ENCODE peak calls at places on chromosomes 11 and 22, in eight cellular contexts. One of them, this sample, is unnamed.

GRCh38 chr11:99410636-99411035 is 389.9 kb downstream of the CNTN5 start:
- DNase-seq in Peyer's patch: no peak
- DNase-seq in lower lobe of right lung: no peak
- DNase-seq in fibroblast of the conjunctiva: no peak
- DNase-seq in neural crest cell: no peak
- DNase-seq in amygdala: no peak
- DNase-seq in activated CD4-positive, alpha-beta memory T cell treated with anti-CD3 and anti-CD28 coated beads for 36 hours: no peak
- DNase-seq in activated CD4-positive, alpha-beta T cell treated with anti-CD3 and anti-CD28 coated beads for 48 hours: no peak
- DNase-seq in this sample: no peak

GRCh38 chr11:848380-848931 is 5.8 kb downstream of the TSPAN4 start:
- DNase-seq in Peyer's patch: peak
- DNase-seq in lower lobe of right lung: no peak
- DNase-seq in fibroblast of the conjunctiva: no peak
- DNase-seq in neural crest cell: no peak
- DNase-seq in amygdala: no peak
- DNase-seq in activated CD4-positive, alpha-beta memory T cell treated with anti-CD3 and anti-CD28 coated beads for 36 hours: peak
- DNase-seq in activated CD4-positive, alpha-beta T cell treated with anti-CD3 and anti-CD28 coated beads for 48 hours: peak
- DNase-seq in this sample: peak

GRCh38 chr11:78349114-78349513 is 68.5 kb downstream of the GAB2 start:
- DNase-seq in Peyer's patch: no peak
- DNase-seq in lower lobe of right lung: no peak
- DNase-seq in fibroblast of the conjunctiva: no peak
- DNase-seq in neural crest cell: no peak
- DNase-seq in amygdala: no peak
- DNase-seq in activated CD4-positive, alpha-beta memory T cell treated with anti-CD3 and anti-CD28 coated beads for 36 hours: no peak
- DNase-seq in activated CD4-positive, alpha-beta T cell treated with anti-CD3 and anti-CD28 coated beads for 48 hours: no peak
- DNase-seq in this sample: no peak

GRCh38 chr22:44764373-44764772 is 12.0 kb downstream of the ARHGAP8 start:
- DNase-seq in Peyer's patch: no peak
- DNase-seq in lower lobe of right lung: no peak
- DNase-seq in fibroblast of the conjunctiva: no peak
- DNase-seq in neural crest cell: no peak
- DNase-seq in amygdala: no peak
- DNase-seq in activated CD4-positive, alpha-beta memory T cell treated with anti-CD3 and anti-CD28 coated beads for 36 hours: no peak
- DNase-seq in activated CD4-positive, alpha-beta T cell treated with anti-CD3 and anti-CD28 coated beads for 48 hours: no peak
- DNase-seq in this sample: no peak

GRCh38 chr22:48277868-48278581 is 1515.6 kb downstream of the TBC1D22A start:
- DNase-seq in Peyer's patch: no peak
- DNase-seq in lower lobe of right lung: no peak
- DNase-seq in fibroblast of the conjunctiva: no peak
- DNase-seq in neural crest cell: no peak
- DNase-seq in amygdala: peak
- DNase-seq in activated CD4-positive, alpha-beta memory T cell treated with anti-CD3 and anti-CD28 coated beads for 36 hours: no peak
- DNase-seq in activated CD4-positive, alpha-beta T cell treated with anti-CD3 and anti-CD28 coated beads for 48 hours: no peak
- DNase-seq in this sample: no peak

GRCh38 chr22:19224985-19225384 is 46.4 kb upstream of the SLC25A1 start:
- DNase-seq in Peyer's patch: no peak
- DNase-seq in lower lobe of right lung: no peak
- DNase-seq in fibroblast of the conjunctiva: no peak
- DNase-seq in neural crest cell: no peak
- DNase-seq in amygdala: no peak
- DNase-seq in activated CD4-positive, alpha-beta memory T cell treated with anti-CD3 and anti-CD28 coated beads for 36 hours: no peak
- DNase-seq in activated CD4-positive, alpha-beta T cell treated with anti-CD3 and anti-CD28 coated beads for 48 hours: no peak
- DNase-seq in this sample: no peak

GRCh38 chr22:24380220-24381218 is 46.9 kb upstream of the ADORA2A start:
- DNase-seq in Peyer's patch: no peak
- DNase-seq in lower lobe of right lung: no peak
- DNase-seq in fibroblast of the conjunctiva: no peak
- DNase-seq in neural crest cell: no peak
- DNase-seq in amygdala: no peak
- DNase-seq in activated CD4-positive, alpha-beta memory T cell treated with anti-CD3 and anti-CD28 coated beads for 36 hours: no peak
- DNase-seq in activated CD4-positive, alpha-beta T cell treated with anti-CD3 and anti-CD28 coated beads for 48 hours: no peak
- DNase-seq in this sample: no peak

GRCh38 chr11:44622721-44623258 is 57.3 kb downstream of the CD82 start:
- DNase-seq in Peyer's patch: peak
- DNase-seq in lower lobe of right lung: no peak
- DNase-seq in fibroblast of the conjunctiva: no peak
- DNase-seq in neural crest cell: no peak
- DNase-seq in amygdala: no peak
- DNase-seq in activated CD4-positive, alpha-beta memory T cell treated with anti-CD3 and anti-CD28 coated beads for 36 hours: no peak
- DNase-seq in activated CD4-positive, alpha-beta T cell treated with anti-CD3 and anti-CD28 coated beads for 48 hours: peak
- DNase-seq in this sample: no peak

GRCh38 chr11:71504526-71504925 is 22.5 kb upstream of the KRTAP5-7 start:
- DNase-seq in Peyer's patch: peak
- DNase-seq in lower lobe of right lung: no peak
- DNase-seq in fibroblast of the conjunctiva: no peak
- DNase-seq in neural crest cell: no peak
- DNase-seq in amygdala: no peak
- DNase-seq in activated CD4-positive, alpha-beta memory T cell treated with anti-CD3 and anti-CD28 coated beads for 36 hours: no peak
- DNase-seq in activated CD4-positive, alpha-beta T cell treated with anti-CD3 and anti-CD28 coated beads for 48 hours: no peak
- DNase-seq in this sample: no peak

GRCh38 chr11:73623651-73624050 is 22.7 kb upstream of the PLEKHB1 start:
- DNase-seq in Peyer's patch: no peak
- DNase-seq in lower lobe of right lung: no peak
- DNase-seq in fibroblast of the conjunctiva: no peak
- DNase-seq in neural crest cell: no peak
- DNase-seq in amygdala: no peak
- DNase-seq in activated CD4-positive, alpha-beta memory T cell treated with anti-CD3 and anti-CD28 coated beads for 36 hours: no peak
- DNase-seq in activated CD4-positive, alpha-beta T cell treated with anti-CD3 and anti-CD28 coated beads for 48 hours: no peak
- DNase-seq in this sample: no peak

GRCh38 chr22:35342390-35342789 is 38.5 kb upstream of the HMOX1 start:
- DNase-seq in Peyer's patch: no peak
- DNase-seq in lower lobe of right lung: no peak
- DNase-seq in fibroblast of the conjunctiva: no peak
- DNase-seq in neural crest cell: no peak
- DNase-seq in amygdala: no peak
- DNase-seq in activated CD4-positive, alpha-beta memory T cell treated with anti-CD3 and anti-CD28 coated beads for 36 hours: no peak
- DNase-seq in activated CD4-positive, alpha-beta T cell treated with anti-CD3 and anti-CD28 coated beads for 48 hours: no peak
- DNase-seq in this sample: no peak

GRCh38 chr11:68773521-68774187 is 22.3 kb upstream of the TESMIN start:
- DNase-seq in Peyer's patch: no peak
- DNase-seq in lower lobe of right lung: no peak
- DNase-seq in fibroblast of the conjunctiva: no peak
- DNase-seq in neural crest cell: no peak
- DNase-seq in amygdala: no peak
- DNase-seq in activated CD4-positive, alpha-beta memory T cell treated with anti-CD3 and anti-CD28 coated beads for 36 hours: no peak
- DNase-seq in activated CD4-positive, alpha-beta T cell treated with anti-CD3 and anti-CD28 coated beads for 48 hours: no peak
- DNase-seq in this sample: no peak

GRCh38 chr11:57254631-57255030 is 17.6 kb upstream of the APLNR start:
- DNase-seq in Peyer's patch: no peak
- DNase-seq in lower lobe of right lung: no peak
- DNase-seq in fibroblast of the conjunctiva: no peak
- DNase-seq in neural crest cell: no peak
- DNase-seq in amygdala: no peak
- DNase-seq in activated CD4-positive, alpha-beta memory T cell treated with anti-CD3 and anti-CD28 coated beads for 36 hours: no peak
- DNase-seq in activated CD4-positive, alpha-beta T cell treated with anti-CD3 and anti-CD28 coated beads for 48 hours: no peak
- DNase-seq in this sample: no peak

GRCh38 chr11:9004310-9004945 is 627 bp upstream of the NRIP3 start:
- DNase-seq in Peyer's patch: peak
- DNase-seq in lower lobe of right lung: peak
- DNase-seq in fibroblast of the conjunctiva: no peak
- DNase-seq in neural crest cell: peak
- DNase-seq in amygdala: no peak
- DNase-seq in activated CD4-positive, alpha-beta memory T cell treated with anti-CD3 and anti-CD28 coated beads for 36 hours: peak
- DNase-seq in activated CD4-positive, alpha-beta T cell treated with anti-CD3 and anti-CD28 coated beads for 48 hours: peak
- DNase-seq in this sample: no peak

GRCh38 chr22:32828150-32828549 is 26.6 kb downstream of the TIMP3 start:
- DNase-seq in Peyer's patch: no peak
- DNase-seq in lower lobe of right lung: no peak
- DNase-seq in fibroblast of the conjunctiva: no peak
- DNase-seq in neural crest cell: no peak
- DNase-seq in amygdala: no peak
- DNase-seq in activated CD4-positive, alpha-beta memory T cell treated with anti-CD3 and anti-CD28 coated beads for 36 hours: no peak
- DNase-seq in activated CD4-positive, alpha-beta T cell treated with anti-CD3 and anti-CD28 coated beads for 48 hours: no peak
- DNase-seq in this sample: no peak

GRCh38 chr11:70176940-70177689 is 26.0 kb upstream of the FADD start:
- DNase-seq in Peyer's patch: peak
- DNase-seq in lower lobe of right lung: peak
- DNase-seq in fibroblast of the conjunctiva: no peak
- DNase-seq in neural crest cell: peak
- DNase-seq in amygdala: no peak
- DNase-seq in activated CD4-positive, alpha-beta memory T cell treated with anti-CD3 and anti-CD28 coated beads for 36 hours: peak
- DNase-seq in activated CD4-positive, alpha-beta T cell treated with anti-CD3 and anti-CD28 coated beads for 48 hours: peak
- DNase-seq in this sample: peak

GRCh38 chr11:2376751-2377451 is at the start of gene CD81:
- DNase-seq in Peyer's patch: peak
- DNase-seq in lower lobe of right lung: peak
- DNase-seq in fibroblast of the conjunctiva: no peak
- DNase-seq in neural crest cell: peak
- DNase-seq in amygdala: no peak
- DNase-seq in activated CD4-positive, alpha-beta memory T cell treated with anti-CD3 and anti-CD28 coated beads for 36 hours: peak
- DNase-seq in activated CD4-positive, alpha-beta T cell treated with anti-CD3 and anti-CD28 coated beads for 48 hours: peak
- DNase-seq in this sample: peak

GRCh38 chr11:60763692-60764369 is 7.2 kb downstream of the MS4A15 start:
- DNase-seq in Peyer's patch: peak
- DNase-seq in lower lobe of right lung: no peak
- DNase-seq in fibroblast of the conjunctiva: no peak
- DNase-seq in neural crest cell: no peak
- DNase-seq in amygdala: no peak
- DNase-seq in activated CD4-positive, alpha-beta memory T cell treated with anti-CD3 and anti-CD28 coated beads for 36 hours: no peak
- DNase-seq in activated CD4-positive, alpha-beta T cell treated with anti-CD3 and anti-CD28 coated beads for 48 hours: no peak
- DNase-seq in this sample: no peak

GRCh38 chr22:30396871-30397655 is at the start of gene SEC14L2:
- DNase-seq in Peyer's patch: peak
- DNase-seq in lower lobe of right lung: peak
- DNase-seq in fibroblast of the conjunctiva: no peak
- DNase-seq in neural crest cell: peak
- DNase-seq in amygdala: peak
- DNase-seq in activated CD4-positive, alpha-beta memory T cell treated with anti-CD3 and anti-CD28 coated beads for 36 hours: peak
- DNase-seq in activated CD4-positive, alpha-beta T cell treated with anti-CD3 and anti-CD28 coated beads for 48 hours: peak
- DNase-seq in this sample: no peak

GRCh38 chr11:1203505-1204271 is 19.2 kb upstream of the MUC5B start:
- DNase-seq in Peyer's patch: peak
- DNase-seq in lower lobe of right lung: peak
- DNase-seq in fibroblast of the conjunctiva: no peak
- DNase-seq in neural crest cell: no peak
- DNase-seq in amygdala: no peak
- DNase-seq in activated CD4-positive, alpha-beta memory T cell treated with anti-CD3 and anti-CD28 coated beads for 36 hours: no peak
- DNase-seq in activated CD4-positive, alpha-beta T cell treated with anti-CD3 and anti-CD28 coated beads for 48 hours: no peak
- DNase-seq in this sample: no peak

GRCh38 chr11:64566042-64566914 is 24.7 kb upstream of the SLC22A12 start:
- DNase-seq in Peyer's patch: peak
- DNase-seq in lower lobe of right lung: peak
- DNase-seq in fibroblast of the conjunctiva: peak
- DNase-seq in neural crest cell: peak
- DNase-seq in amygdala: peak
- DNase-seq in activated CD4-positive, alpha-beta memory T cell treated with anti-CD3 and anti-CD28 coated beads for 36 hours: peak
- DNase-seq in activated CD4-positive, alpha-beta T cell treated with anti-CD3 and anti-CD28 coated beads for 48 hours: peak
- DNase-seq in this sample: no peak

GRCh38 chr11:19437760-19438159 is 197.0 kb upstream of the E2F8 start:
- DNase-seq in Peyer's patch: no peak
- DNase-seq in lower lobe of right lung: no peak
- DNase-seq in fibroblast of the conjunctiva: peak
- DNase-seq in neural crest cell: no peak
- DNase-seq in amygdala: no peak
- DNase-seq in activated CD4-positive, alpha-beta memory T cell treated with anti-CD3 and anti-CD28 coated beads for 36 hours: no peak
- DNase-seq in activated CD4-positive, alpha-beta T cell treated with anti-CD3 and anti-CD28 coated beads for 48 hours: no peak
- DNase-seq in this sample: no peak

GRCh38 chr11:120547871-120548681 is 36.5 kb downstream of the GRIK4 start:
- DNase-seq in Peyer's patch: peak
- DNase-seq in lower lobe of right lung: peak
- DNase-seq in fibroblast of the conjunctiva: peak
- DNase-seq in neural crest cell: no peak
- DNase-seq in amygdala: peak
- DNase-seq in activated CD4-positive, alpha-beta memory T cell treated with anti-CD3 and anti-CD28 coated beads for 36 hours: no peak
- DNase-seq in activated CD4-positive, alpha-beta T cell treated with anti-CD3 and anti-CD28 coated beads for 48 hours: no peak
- DNase-seq in this sample: no peak

GRCh38 chr22:35454416-35455054 is 54.6 kb downstream of the MCM5 start:
- DNase-seq in Peyer's patch: no peak
- DNase-seq in lower lobe of right lung: no peak
- DNase-seq in fibroblast of the conjunctiva: no peak
- DNase-seq in neural crest cell: no peak
- DNase-seq in amygdala: peak
- DNase-seq in activated CD4-positive, alpha-beta memory T cell treated with anti-CD3 and anti-CD28 coated beads for 36 hours: no peak
- DNase-seq in activated CD4-positive, alpha-beta T cell treated with anti-CD3 and anti-CD28 coated beads for 48 hours: no peak
- DNase-seq in this sample: no peak

GRCh38 chr22:20044495-20045151 is 23.7 kb downstream of the TANGO2 start:
- DNase-seq in Peyer's patch: no peak
- DNase-seq in lower lobe of right lung: no peak
- DNase-seq in fibroblast of the conjunctiva: no peak
- DNase-seq in neural crest cell: no peak
- DNase-seq in amygdala: no peak
- DNase-seq in activated CD4-positive, alpha-beta memory T cell treated with anti-CD3 and anti-CD28 coated beads for 36 hours: no peak
- DNase-seq in activated CD4-positive, alpha-beta T cell treated with anti-CD3 and anti-CD28 coated beads for 48 hours: no peak
- DNase-seq in this sample: no peak

GRCh38 chr22:40567626-40568328 is 68.7 kb downstream of the MRTFA start:
- DNase-seq in Peyer's patch: no peak
- DNase-seq in lower lobe of right lung: no peak
- DNase-seq in fibroblast of the conjunctiva: no peak
- DNase-seq in neural crest cell: no peak
- DNase-seq in amygdala: no peak
- DNase-seq in activated CD4-positive, alpha-beta memory T cell treated with anti-CD3 and anti-CD28 coated beads for 36 hours: no peak
- DNase-seq in activated CD4-positive, alpha-beta T cell treated with anti-CD3 and anti-CD28 coated beads for 48 hours: no peak
- DNase-seq in this sample: no peak